ENCODE peak calls at places on chromosome 19, in ten cellular contexts. F is mesenchymal stem cell; W is astrocyte of the cerebellum; N is choroid plexus epithelial cell; P is tibial nerve; S is AG04450; X is fibroblast of lung; G is CD8-positive, alpha-beta T cell; V is mucosa of descending colon; C is GM06990. B is an unnamed sample.

GRCh38 chr19:57348136-57348535 is 2.9 kb upstream of the ZNF304 start:
- DNase-seq in X (peak), G (no peak), W (no peak), S (no peak), C (no peak), F (peak), V (no peak), P (no peak), N (peak), B (no peak)

GRCh38 chr19:3852614-3853254 is 16.1 kb downstream of the ZFR2 start:
- DNase-seq in X (peak), N (peak), W (peak), C (no peak), F (peak), S (no peak), V (peak), G (peak), P (no peak), B (peak)

GRCh38 chr19:28731577-28731976 is 481.4 kb downstream of the UQCRFS1 start:
- DNase-seq in P (no peak), G (no peak), V (no peak), S (no peak), W (no peak), C (no peak), N (no peak), F (no peak), X (no peak), B (no peak)

GRCh38 chr19:16106121-16106520 is 5.6 kb upstream of the RAB8A start:
- DNase-seq in P (no peak), S (no peak), F (peak), X (peak), N (peak), C (no peak), G (no peak), W (no peak), V (peak), B (no peak)

GRCh38 chr19:28299649-28300048 is 913.3 kb downstream of the UQCRFS1 start:
- DNase-seq in S (no peak), V (no peak), X (no peak), N (no peak), P (no peak), C (no peak), F (no peak), G (no peak), W (no peak), B (no peak)

GRCh38 chr19:36140289-36141038 is 598 bp downstream of the CAPNS1 start:
- DNase-seq in F (peak), N (peak), X (peak), C (peak), W (no peak), P (peak), S (no peak), V (peak), G (peak), B (peak)

GRCh38 chr19:10334340-10335148 is 1.2 kb upstream of the RAVER1 start:
- DNase-seq in P (peak), S (peak), X (peak), C (no peak), N (peak), W (peak), G (no peak), V (peak), F (peak), B (peak)

GRCh38 chr19:46487802-46488445 is 7.7 kb downstream of the PNMA8B start:
- DNase-seq in P (peak), W (no peak), N (peak), C (peak), G (peak), V (peak), F (peak), X (peak), S (no peak), B (peak)

GRCh38 chr19:29467824-29468401 is 57.9 kb upstream of the VSTM2B start:
- DNase-seq in C (no peak), N (peak), G (no peak), S (no peak), V (no peak), F (no peak), X (no peak), P (no peak), W (no peak), B (no peak)

GRCh38 chr19:4640247-4641000 is 1.1 kb downstream of the TNFAIP8L1 start:
- DNase-seq in P (no peak), S (no peak), X (no peak), W (no peak), G (no peak), C (no peak), N (no peak), V (peak), F (no peak), B (no peak)

GRCh38 chr19:19021115-19021514 is 12.2 kb downstream of the SUGP2 start:
- DNase-seq in N (peak), C (no peak), S (peak), F (peak), P (no peak), G (no peak), X (peak), W (no peak), V (no peak), B (peak)

GRCh38 chr19:28012361-28012760 is 1200.6 kb downstream of the UQCRFS1 start:
- DNase-seq in G (no peak), X (no peak), P (no peak), F (no peak), S (no peak), W (no peak), C (no peak), N (no peak), V (no peak), B (no peak)

GRCh38 chr19:45113628-45114027 is 20.6 kb downstream of the PPP1R37 start:
- DNase-seq in X (no peak), C (no peak), V (peak), N (no peak), S (no peak), W (no peak), F (no peak), P (no peak), G (no peak), B (no peak)

GRCh38 chr19:52936151-52936957 is 13.1 kb upstream of the ZNF888 start:
- DNase-seq in G (no peak), C (no peak), F (no peak), X (no peak), V (peak), N (no peak), W (no peak), P (no peak), S (no peak), B (no peak)

GRCh38 chr19:56671613-56671994 is at the start of gene ZNF835:
- DNase-seq in P (peak), G (peak), N (peak), S (no peak), W (peak), V (peak), C (peak), F (no peak), X (peak), B (peak)

GRCh38 chr19:31226536-31226935 is 122.7 kb downstream of the TSHZ3 start:
- DNase-seq in F (no peak), G (no peak), W (no peak), X (peak), P (no peak), V (no peak), C (no peak), S (no peak), N (no peak), B (no peak)

GRCh38 chr19:35729021-35729420 is 11.2 kb downstream of the KMT2B start:
- DNase-seq in X (no peak), G (no peak), C (no peak), S (no peak), V (no peak), N (no peak), F (no peak), W (no peak), P (no peak), B (no peak)

GRCh38 chr19:50601407-50602088 is 33.3 kb upstream of the LRRC4B start:
- DNase-seq in N (no peak), G (no peak), X (no peak), V (no peak), W (no peak), P (no peak), S (no peak), F (no peak), C (no peak), B (no peak)

GRCh38 chr19:14091086-14091884 is 734 bp upstream of the SAMD1 start:
- DNase-seq in S (no peak), W (no peak), V (peak), P (peak), F (peak), X (peak), G (no peak), C (peak), N (peak), B (peak)

GRCh38 chr19:43465468-43466120 is at the start of gene LYPD3:
- DNase-seq in F (peak), V (peak), G (no peak), N (no peak), C (no peak), W (no peak), P (no peak), X (no peak), S (no peak), B (no peak)

GRCh38 chr19:28486934-28487333 is 726.0 kb downstream of the UQCRFS1 start:
- DNase-seq in S (no peak), X (no peak), W (no peak), F (no peak), C (no peak), N (no peak), P (no peak), V (no peak), G (no peak), B (no peak)

GRCh38 chr19:11288349-11288748 is 7.6 kb upstream of the TSPAN16 start:
- DNase-seq in G (no peak), P (no peak), N (peak), V (no peak), X (no peak), W (no peak), C (no peak), F (peak), S (peak), B (peak)

GRCh38 chr19:34269968-34270621 is 15.7 kb downstream of the GARRE1 start:
- DNase-seq in S (no peak), C (peak), X (peak), W (no peak), N (peak), P (peak), V (peak), F (peak), G (peak), B (peak)

DNA sequence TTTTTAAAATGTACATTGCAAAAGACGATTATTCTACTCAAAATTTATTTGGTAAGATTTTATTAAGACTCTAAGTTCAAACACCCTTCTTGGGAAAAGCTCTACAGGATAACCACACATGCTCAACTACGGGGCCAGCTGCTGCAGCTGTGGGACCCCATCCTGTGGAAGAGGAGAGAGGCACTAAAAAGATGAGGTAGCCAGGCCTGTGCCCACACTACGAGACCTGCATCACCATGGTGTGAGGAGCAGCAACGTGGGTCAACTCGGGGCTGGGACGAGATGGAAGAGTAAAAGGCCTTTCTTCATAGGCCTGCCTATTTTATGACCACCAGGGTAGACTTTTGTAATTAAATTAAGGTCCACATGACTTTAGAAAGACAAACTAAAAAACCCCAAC is 4.6 kb upstream of the CCNP start:
- DNase-seq in F (no peak), V (no peak), C (no peak), S (no peak), N (no peak), P (no peak), X (no peak), W (no peak), G (no peak), B (no peak)
- H3K4me3 ChIP-seq in F (no peak), V (no peak), C (no peak), S (no peak), N (no peak), P (no peak), X (no peak), W (no peak), G (no peak), B (no peak)

GRCh38 chr19:41397086-41398041 is at the start of the genes BCKDHA and EXOSC5:
- DNase-seq in G (peak), V (peak), S (peak), X (peak), P (peak), W (peak), N (peak), C (peak), F (peak), B (peak)
- H3K4me3 ChIP-seq in G (peak), V (peak), S (peak), X (peak), P (peak), W (peak), N (peak), C (peak), F (peak), B (peak)

GRCh38 chr19:2469102-2469914 is 6.6 kb upstream of the GADD45B start:
- DNase-seq in C (peak), W (no peak), S (no peak), P (no peak), V (no peak), F (peak), N (peak), X (peak), G (no peak), B (peak)
- H3K4me3 ChIP-seq in C (no peak), W (no peak), S (no peak), P (no peak), V (no peak), F (no peak), N (no peak), X (no peak), G (no peak), B (no peak)

DNA sequence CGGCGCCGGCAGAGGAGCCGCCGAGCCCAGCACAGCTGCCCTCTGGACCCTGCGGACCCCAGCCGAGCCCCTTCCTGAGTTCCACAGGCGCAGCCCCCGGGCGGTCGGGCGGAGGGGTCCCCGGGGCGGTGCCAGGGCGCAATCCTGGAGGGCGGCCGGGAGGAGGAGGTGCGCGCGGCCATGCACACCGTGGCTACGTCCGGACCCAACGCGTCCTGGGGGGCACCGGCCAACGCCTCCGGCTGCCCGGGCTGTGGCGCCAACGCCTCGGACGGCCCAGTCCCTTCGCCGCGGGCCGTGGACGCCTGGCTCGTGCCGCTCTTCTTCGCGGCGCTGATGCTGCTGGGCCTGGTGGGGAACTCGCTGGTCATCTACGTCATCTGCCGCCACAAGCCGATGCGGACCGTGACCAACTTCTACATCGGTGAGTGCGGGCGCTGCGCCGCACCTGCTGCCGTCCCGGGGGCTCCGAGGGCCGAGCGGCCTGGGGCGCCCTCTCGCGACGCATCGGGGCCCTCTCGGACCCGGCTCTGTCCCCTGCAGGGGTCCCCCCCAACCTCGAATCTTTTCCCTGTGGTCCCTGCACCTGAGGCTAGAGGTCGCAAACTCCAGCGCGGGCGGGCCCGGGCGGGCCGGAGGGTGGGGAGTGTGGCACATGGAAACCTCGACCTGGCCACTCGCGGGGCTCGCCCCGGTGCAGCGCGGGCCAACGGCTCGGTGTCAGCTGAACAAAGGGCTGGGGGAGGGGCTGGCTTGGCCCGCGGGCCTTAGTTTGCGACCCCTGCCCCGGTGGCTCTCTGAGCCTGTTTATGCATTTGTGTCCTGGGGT is at the start of gene KISS1R:
- DNase-seq in G (no peak), W (no peak), N (no peak), P (no peak), X (no peak), F (peak), V (peak), C (peak), S (no peak), B (no peak)
- H3K4me3 ChIP-seq in G (peak), W (no peak), N (no peak), P (peak), X (no peak), F (peak), V (no peak), C (peak), S (peak), B (no peak)

DNA sequence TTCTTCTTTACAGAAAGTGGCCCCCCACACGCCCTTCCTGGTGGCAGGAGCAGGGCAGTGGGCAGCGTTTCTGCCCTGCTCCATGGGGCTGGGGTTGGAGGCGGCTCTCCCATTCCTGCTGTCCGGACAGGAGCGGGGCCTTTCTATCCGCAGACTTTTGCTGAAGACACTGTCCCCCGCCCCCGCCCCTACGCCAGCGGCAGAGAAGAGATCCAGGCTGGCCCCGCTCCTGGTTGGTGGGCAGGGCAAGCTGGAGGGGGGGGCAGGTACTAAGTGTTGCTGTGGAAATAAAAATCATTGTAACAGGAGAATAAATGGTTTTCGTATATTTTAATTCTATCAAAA is 81.7 kb downstream of the ZNF429 start:
- DNase-seq in X (no peak), S (no peak), C (no peak), V (peak), W (no peak), N (no peak), G (no peak), P (no peak), F (no peak), B (no peak)
- H3K4me3 ChIP-seq in X (no peak), S (no peak), C (no peak), V (peak), W (no peak), N (no peak), G (peak), P (peak), F (no peak), B (no peak)

DNA sequence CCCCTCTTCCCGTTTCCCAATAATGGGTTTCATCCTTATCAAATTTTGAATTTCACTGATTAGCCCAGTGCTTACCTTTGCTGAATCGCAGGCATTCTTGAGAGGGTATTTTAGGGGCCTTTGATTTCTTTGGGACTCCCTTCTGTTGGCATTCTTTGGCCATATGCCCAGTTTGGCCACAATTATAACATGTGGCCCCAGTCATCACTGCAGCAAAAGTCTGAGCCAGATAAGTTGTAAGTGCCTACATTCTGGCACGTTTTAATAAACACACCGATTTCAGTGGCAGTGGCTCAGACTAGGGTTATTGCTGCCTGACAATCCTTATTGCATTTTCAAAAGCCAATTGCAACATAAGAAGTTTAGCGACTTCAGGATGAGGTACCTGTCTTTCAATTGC is 41.4 kb downstream of the ZNF726 start:
- DNase-seq in S (no peak), X (no peak), F (no peak), P (no peak), G (no peak), N (no peak), V (no peak), W (no peak), C (no peak), B (no peak)
- H3K4me3 ChIP-seq in S (no peak), X (no peak), F (no peak), P (no peak), G (no peak), N (no peak), V (no peak), W (no peak), C (no peak), B (no peak)

GRCh38 chr19:38682195-38682867 is 34.9 kb downstream of the ACTN4 start:
- DNase-seq in X (no peak), V (no peak), G (no peak), W (no peak), P (no peak), S (no peak), F (no peak), N (no peak), C (no peak), B (no peak)

GRCh38 chr19:38684078-38684861 is 36.8 kb downstream of the ACTN4 start:
- DNase-seq in P (no peak), G (no peak), S (no peak), W (peak), X (peak), N (peak), V (peak), C (peak), F (peak), B (peak)

GRCh38 chr19:38684862-38685665 is 37.6 kb downstream of the ACTN4 start:
- DNase-seq in F (no peak), W (no peak), P (no peak), C (no peak), G (no peak), S (no peak), X (no peak), N (no peak), V (no peak), B (no peak)

GRCh38 chr19:38682872-38683392 is 35.5 kb downstream of the ACTN4 start:
- DNase-seq in N (no peak), S (no peak), V (no peak), X (no peak), C (no peak), G (no peak), F (peak), P (no peak), W (no peak), B (no peak)

DNA sequence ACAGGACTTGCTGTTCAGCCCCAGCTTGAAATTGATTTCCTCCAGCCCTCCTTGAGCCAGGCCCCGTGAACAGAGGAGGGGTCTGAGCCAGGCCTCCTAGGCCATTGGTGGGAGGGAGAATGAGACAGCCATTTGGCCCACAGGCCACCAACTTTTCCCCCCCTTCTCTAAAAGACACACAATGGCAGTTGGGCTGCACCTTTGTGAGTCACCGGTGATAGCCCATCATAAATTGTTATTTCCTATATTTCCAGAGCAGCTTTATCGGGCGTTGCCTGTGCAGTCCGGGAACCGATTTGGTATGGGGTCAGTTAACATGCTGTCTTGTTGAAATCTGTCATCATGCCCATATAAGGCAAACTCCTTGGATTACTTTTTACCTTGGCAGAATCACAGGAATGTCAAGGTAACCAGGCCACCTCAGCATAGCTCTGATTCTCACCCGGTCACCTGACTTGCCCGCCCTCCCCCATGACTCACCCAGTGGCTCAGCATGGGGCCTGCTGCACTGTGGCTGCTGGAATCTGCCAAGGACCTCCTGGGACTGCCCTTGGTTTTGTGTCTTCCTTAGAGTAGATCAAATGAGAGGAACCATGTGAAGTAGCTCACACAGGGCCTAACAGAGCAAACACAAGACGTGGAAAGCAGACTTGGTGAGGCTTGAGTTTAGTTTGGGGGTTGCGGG is 36.1 kb downstream of the ACTN4 start:
- DNase-seq in N (peak), C (no peak), V (peak), X (peak), P (no peak), W (peak), G (peak), F (peak), S (no peak), B (peak)
- H3K4me3 ChIP-seq in N (no peak), C (no peak), V (peak), X (no peak), P (no peak), W (no peak), G (no peak), F (no peak), S (no peak), B (no peak)

GRCh38 chr19:7489609-7490044 is 792 bp upstream of the PEX11G start:
- DNase-seq in X (no peak), F (no peak), S (no peak), N (no peak), V (peak), P (no peak), G (no peak), W (no peak), C (no peak), B (no peak)
- H3K4me3 ChIP-seq in X (no peak), F (no peak), S (no peak), N (no peak), V (no peak), P (no peak), G (peak), W (no peak), C (no peak), B (no peak)

B was measured in astrocyte of the spinal cord.